ENCODE peak calls at places on chromosomes 4 and X, in seven cellular contexts. W is neuronal stem cell; H is spleen; U is naive thymus-derived CD4-positive, alpha-beta T cell; N is K562; O is A549; I is lower lobe of right lung. A is an unnamed sample.

GRCh38 chrX:69080912-69081465 is 84.3 kb downstream of the PJA1 start:
- DNase-seq in W (no peak), H (peak; percentile 70), U (no peak), N (no peak), O (no peak), I (no peak), A (no peak)

GRCh38 chrX:5051831-5052491 is 1176.7 kb downstream of the NLGN4X start:
- DNase-seq in W (no peak), H (no peak), U (no peak), N (no peak), O (peak; percentile 26), I (peak; percentile 42), A (peak; percentile 3)

GRCh38 chr4:187908079-187908501 is 87.5 kb upstream of the ZFP42 start:
- DNase-seq in W (no peak), H (no peak), U (no peak), N (no peak), O (no peak), I (no peak), A (no peak)

GRCh38 chr4:162015090-162015489 is 148.7 kb downstream of the FSTL5 start:
- DNase-seq in W (no peak), H (no peak), U (no peak), N (no peak), O (no peak), I (no peak), A (no peak)

GRCh38 chrX:135086197-135086854 is 34.0 kb downstream of the ETDB start:
- DNase-seq in W (peak; percentile 29), H (no peak), U (no peak), N (peak; percentile 77), O (peak; percentile 47), I (no peak), A (peak; percentile 36)

GRCh38 chr4:182937268-182938208 is 20.4 kb upstream of the DCTD start:
- DNase-seq in W (no peak), H (no peak), U (no peak), N (no peak), O (no peak), I (no peak), A (no peak)

GRCh38 chr4:78477276-78477675 is 74.3 kb upstream of the ANXA3 start:
- DNase-seq in W (no peak), H (no peak), U (no peak), N (no peak), O (no peak), I (no peak), A (no peak)

GRCh38 chr4:112704322-112704721 is 67.4 kb downstream of the LARP7 start:
- DNase-seq in W (no peak), H (no peak), U (no peak), N (no peak), O (no peak), I (no peak), A (no peak)

GRCh38 chr4:4260185-4260751 is 12.2 kb upstream of the TMEM128 start:
- DNase-seq in W (no peak), H (no peak), U (no peak), N (peak; percentile 36), O (peak; percentile 74), I (no peak), A (no peak)

GRCh38 chrX:140071037-140071436 is 105.7 kb upstream of the CXorf66 start:
- DNase-seq in W (no peak), H (no peak), U (no peak), N (no peak), O (no peak), I (no peak), A (no peak)

GRCh38 chrX:124274438-124275166 is 57.9 kb upstream of the TEX13D start:
- DNase-seq in W (no peak), H (no peak), U (no peak), N (peak; percentile 8), O (no peak), I (no peak), A (no peak)

GRCh38 chrX:130086414-130087207 is 23.7 kb downstream of the ELF4 start:
- DNase-seq in W (no peak), H (peak; percentile 93), U (peak; percentile 64), N (no peak), O (no peak), I (peak; percentile 68), A (peak; percentile 89)

GRCh38 chr4:185269286-185269685 is 59.9 kb downstream of the SNX25 start:
- DNase-seq in W (no peak), H (no peak), U (no peak), N (no peak), O (no peak), I (no peak), A (no peak)

GRCh38 chr4:19936471-19936870 is 315.2 kb upstream of the SLIT2 start:
- DNase-seq in W (no peak), H (no peak), U (no peak), N (no peak), O (no peak), I (no peak), A (no peak)

GRCh38 chrX:56802921-56803848 is 74.1 kb downstream of the NBDY start:
- DNase-seq in W (peak; percentile 48), H (peak; percentile 91), U (peak; percentile 43), N (peak; percentile 63), O (no peak), I (no peak), A (no peak)

GRCh38 chr4:8343051-8343966 is 73.8 kb downstream of the HTRA3 start:
- DNase-seq in W (no peak), H (no peak), U (no peak), N (no peak), O (no peak), I (no peak), A (no peak)

GRCh38 chrX:25288676-25289075 is 272.9 kb upstream of the ARX start:
- DNase-seq in W (no peak), H (no peak), U (no peak), N (no peak), O (no peak), I (no peak), A (no peak)

GRCh38 chr4:141643557-141643956 is 7.2 kb downstream of the IL15 start:
- DNase-seq in W (no peak), H (no peak), U (no peak), N (no peak), O (peak; percentile 27), I (no peak), A (no peak)

GRCh38 chr4:138190452-138190858 is 51.7 kb downstream of the SLC7A11 start:
- DNase-seq in W (no peak), H (no peak), U (no peak), N (no peak), O (no peak), I (no peak), A (no peak)

GRCh38 chrX:56762707-56763555 is 33.9 kb downstream of the NBDY start:
- DNase-seq in W (no peak), H (no peak), U (no peak), N (no peak), O (no peak), I (no peak), A (no peak)

GRCh38 chr4:151043803-151044535 is 28.9 kb upstream of the LRBA start:
- DNase-seq in W (no peak), H (no peak), U (no peak), N (no peak), O (no peak), I (no peak), A (no peak)

DNA sequence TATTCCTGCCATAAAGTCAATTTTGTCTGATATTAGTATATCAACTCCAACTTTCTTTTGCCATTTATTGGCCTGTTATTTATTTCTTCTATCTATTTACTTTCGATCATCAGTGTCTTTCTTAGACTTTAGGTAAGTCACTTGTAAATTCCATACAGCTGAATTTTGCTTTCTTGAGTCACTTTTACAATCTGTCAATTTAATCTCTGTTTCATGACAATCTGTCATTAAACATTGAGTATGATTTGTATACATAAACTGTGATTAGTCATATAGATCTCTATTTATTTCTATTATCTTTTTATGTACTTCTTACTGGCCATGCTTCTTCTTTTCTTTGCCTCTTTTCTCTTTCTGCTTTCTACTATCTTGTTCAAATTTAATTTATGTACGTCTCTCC is 160.1 kb downstream of the TMA16 start:
- DNase-seq in W (no peak), H (no peak), U (no peak), N (no peak), O (no peak), I (no peak), A (no peak)
- H3K4me1 ChIP-seq in W (no peaks in the 10 kb centered on the region), H (no peaks in the 10 kb centered on the region), U (no peaks in the 10 kb centered on the region), N (no peaks in the 10 kb centered on the region), O (no peaks in the 10 kb centered on the region), I (no peaks in the 10 kb centered on the region), A (no peaks in the 10 kb centered on the region)

GRCh38 chr4:5708171-5708828 is at the start of gene EVC2:
- DNase-seq in W (peak; percentile 44), H (no peak), U (no peak), N (peak; percentile 48), O (peak; percentile 13), I (peak; percentile 76), A (no peak)
- H3K4me1 ChIP-seq in W (peaks cover 17% of the 10 kb centered on the region), H (peaks cover 29% of the 10 kb centered on the region), U (no peaks in the 10 kb centered on the region), N (peaks cover 20% of the 10 kb centered on the region), O (peaks cover 38% of the 10 kb centered on the region), I (peaks cover 36% of the 10 kb centered on the region), A (no peaks in the 10 kb centered on the region)

GRCh38 chr4:153497091-153497531 is 31.0 kb downstream of the TMEM131L start:
- DNase-seq in W (no peak), H (no peak), U (peak; percentile 55), N (peak; percentile 73), O (no peak), I (no peak), A (no peak)

GRCh38 chr4:153490985-153491483 is 24.9 kb downstream of the TMEM131L start:
- DNase-seq in W (no peak), H (no peak), U (no peak), N (no peak), O (no peak), I (no peak), A (no peak)

GRCh38 chr4:153497988-153498967 is 32.1 kb downstream of the TMEM131L start:
- DNase-seq in W (no peak), H (no peak), U (peak; percentile 31), N (no peak), O (no peak), I (no peak), A (no peak)

GRCh38 chr4:153495480-153496206 is 29.5 kb downstream of the TMEM131L start:
- DNase-seq in W (no peak), H (no peak), U (peak; percentile 18), N (no peak), O (no peak), I (no peak), A (no peak)

DNA sequence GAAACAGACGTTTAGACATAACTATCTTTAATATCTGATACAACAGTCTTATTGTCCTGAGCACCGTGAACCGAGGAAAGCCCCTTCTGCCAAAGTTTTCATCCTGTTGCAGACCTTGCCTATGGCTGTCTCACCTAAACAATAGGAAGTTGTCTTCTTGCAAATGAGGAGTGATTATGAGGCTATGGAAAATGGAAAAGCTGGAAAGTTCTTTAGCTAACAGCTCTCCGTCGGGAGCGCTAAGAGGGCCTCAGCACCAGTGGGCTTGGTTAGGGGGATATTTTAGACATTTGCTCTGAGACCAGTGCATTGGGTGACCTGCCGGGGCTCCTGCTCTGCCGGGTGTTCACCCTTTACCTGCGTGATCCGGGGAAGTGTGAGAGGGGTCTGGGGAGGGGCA is 28.4 kb downstream of the TMEM131L start:
- DNase-seq in W (no peak), H (no peak), U (peak; percentile 17), N (no peak), O (no peak), I (no peak), A (no peak)
- H3K4me1 ChIP-seq in W (peaks cover 7% of the 10 kb centered on the region), H (peaks cover 100% of the 10 kb centered on the region), U (peaks cover 85% of the 10 kb centered on the region), N (peaks cover 22% of the 10 kb centered on the region), O (peaks cover 2% of the 10 kb centered on the region), I (peaks cover 16% of the 10 kb centered on the region), A (peaks cover 63% of the 10 kb centered on the region)

DNA sequence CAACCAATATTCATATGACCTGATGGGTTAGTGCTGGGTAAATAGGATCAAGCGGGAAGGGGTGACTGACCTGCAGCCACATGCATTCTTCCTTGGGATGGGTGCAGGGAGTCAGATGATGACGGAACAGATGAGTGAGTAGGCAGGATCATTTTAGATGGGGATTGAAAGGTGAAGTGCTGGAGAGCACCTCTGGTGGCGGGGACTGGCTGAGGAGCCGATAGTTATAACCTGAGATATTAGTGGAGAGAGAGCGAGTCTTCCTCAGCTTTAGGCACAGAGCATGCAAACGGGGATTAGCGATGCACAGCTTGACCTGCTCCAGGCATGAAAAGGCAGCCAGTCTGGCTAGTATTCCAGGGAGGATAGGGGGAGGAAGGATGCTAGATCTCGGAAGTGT is 99.1 kb downstream of the AFF1 start:
- DNase-seq in W (no peak), H (no peak), U (no peak), N (no peak), O (no peak), I (no peak), A (no peak)
- H3K4me1 ChIP-seq in W (peaks cover 32% of the 10 kb centered on the region), H (peaks cover 100% of the 10 kb centered on the region), U (peaks cover 14% of the 10 kb centered on the region), N (peaks cover 18% of the 10 kb centered on the region), O (peaks cover 76% of the 10 kb centered on the region), I (peaks cover 95% of the 10 kb centered on the region), A (peaks cover 14% of the 10 kb centered on the region)

A was measured in DND-41.